ENCODE peak calls at places on chromosomes 13 and 19, in seven cellular contexts. T, Z, C, X, E, B and U are unnamed samples.
A peak's percentile ranks its signal among the peaks of the same experiment; 100 is the strongest.

GRCh38 chr13:107956889-107957288 is 258.4 kb downstream of the LIG4 start:
- DNase-seq in Z (no peak), C (no peak), E (no peak), T (no peak), X (no peak), B (no peak), U (no peak)

GRCh38 chr19:33501957-33502356 is 19.6 kb downstream of the PEPD start:
- DNase-seq in C (no peak), B (no peak), Z (no peak), X (no peak), T (peak; percentile 13), E (no peak), U (no peak)

GRCh38 chr19:574658-575526 is 2.5 kb downstream of the BSG start:
- DNase-seq in T (no peak), X (peak; percentile 15), Z (no peak), B (peak; percentile 47), C (peak; percentile 59), E (no peak), U (no peak)

GRCh38 chr13:41962994-41963393 is 2.1 kb upstream of the VWA8 start:
- DNase-seq in E (no peak), C (peak; percentile 37), X (no peak), Z (no peak), B (no peak), T (no peak), U (no peak)

GRCh38 chr19:12720851-12721655 is 2.7 kb downstream of the TNPO2 start:
- DNase-seq in T (no peak), B (peak; percentile 30), C (peak; percentile 27), E (no peak), Z (no peak), X (no peak), U (no peak)

GRCh38 chr19:48608798-48609263 is 2.3 kb downstream of the SPACA4 start:
- DNase-seq in T (no peak), B (peak; percentile 35), X (peak; percentile 33), Z (no peak), E (peak; percentile 81), C (peak; percentile 79), U (peak; percentile 29)

GRCh38 chr13:87680298-87680697 is 9.1 kb downstream of the SLITRK5 start:
- DNase-seq in C (peak; percentile 63), X (no peak), Z (no peak), E (no peak), T (no peak), B (peak; percentile 76), U (no peak)

GRCh38 chr13:24905242-24905641 is 141.3 kb downstream of the RNF17 start:
- DNase-seq in X (no peak), Z (no peak), T (no peak), E (no peak), B (peak; percentile 52), C (peak; percentile 74), U (no peak)

GRCh38 chr13:45107539-45107938 is 12.8 kb upstream of the GTF2F2 start:
- DNase-seq in T (no peak), X (no peak), E (no peak), Z (no peak), C (no peak), B (no peak), U (no peak)

GRCh38 chr13:72341904-72342303 is 385.5 kb downstream of the MZT1 start:
- DNase-seq in X (no peak), C (peak; percentile 5), Z (no peak), B (no peak), T (no peak), E (no peak), U (no peak)

GRCh38 chr13:41196011-41196410 is 1.6 kb upstream of the KBTBD7 start:
- DNase-seq in X (no peak), C (no peak), E (no peak), T (no peak), Z (no peak), B (no peak), U (no peak)

GRCh38 chr13:85619321-85619720 is 179.9 kb downstream of the SLITRK6 start:
- DNase-seq in Z (no peak), X (no peak), B (no peak), E (no peak), T (no peak), C (no peak), U (no peak)

GRCh38 chr13:112103260-112103843 is 36.4 kb downstream of the SOX1 start:
- DNase-seq in B (no peak), X (no peak), Z (no peak), T (no peak), E (no peak), C (no peak), U (no peak)

GRCh38 chr19:38726284-38726673 is 18.0 kb downstream of the CAPN12 start:
- DNase-seq in X (no peak), Z (no peak), C (no peak), T (no peak), E (no peak), B (no peak), U (no peak)

GRCh38 chr13:79786176-79786575 is 305.2 kb downstream of the NDFIP2 start:
- DNase-seq in E (no peak), C (no peak), T (no peak), Z (no peak), X (no peak), B (no peak), U (no peak)

GRCh38 chr13:44230071-44230470 is 143.6 kb upstream of the SERP2 start:
- DNase-seq in Z (no peak), B (peak; percentile 20), E (no peak), T (no peak), X (peak; percentile 35), C (no peak), U (no peak)

DNA sequence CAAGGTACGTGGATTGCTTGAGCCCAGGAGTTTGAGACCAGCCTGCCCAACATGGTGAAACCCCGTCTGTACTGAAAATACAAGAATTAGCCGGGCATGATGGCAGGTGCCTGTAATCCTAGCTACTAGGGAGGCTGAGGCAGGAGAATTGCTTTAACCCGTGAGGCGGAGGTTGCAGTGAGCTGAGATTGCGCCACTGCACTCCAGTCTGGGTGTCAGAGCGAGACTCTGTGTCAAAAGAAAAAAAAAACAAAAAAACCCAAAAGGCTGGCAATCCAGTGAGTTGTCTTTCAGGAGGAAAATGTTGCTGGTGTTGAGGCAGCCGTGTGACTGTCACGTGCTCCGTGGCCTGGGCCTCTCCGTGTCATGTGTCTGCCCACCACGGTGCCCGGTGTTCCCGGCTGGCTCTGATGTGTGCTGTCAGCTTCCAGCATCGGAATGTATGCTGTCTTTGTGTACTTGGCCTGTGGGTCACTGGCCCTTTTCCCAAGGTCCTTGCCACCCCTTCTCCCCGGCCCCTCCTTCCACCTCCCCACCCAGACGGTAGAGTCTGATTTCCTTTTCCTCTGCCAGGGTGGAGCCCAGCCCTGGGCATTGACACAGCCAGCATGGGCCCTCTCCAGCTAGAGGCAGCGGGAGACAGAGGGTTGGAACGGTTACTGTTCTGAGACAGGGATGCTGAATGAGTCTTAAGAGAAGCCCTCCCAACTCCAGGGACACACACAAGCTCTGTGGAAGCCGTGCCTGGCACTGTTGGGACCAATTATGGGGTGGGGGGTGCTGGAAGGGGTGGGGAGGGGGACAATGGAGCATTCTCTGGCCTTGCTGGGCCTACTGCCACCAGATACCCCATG is 7.2 kb upstream of the TUBB4A start:
- DNase-seq in C (no peak), T (no peak), Z (no peak), X (no peak), B (no peak), E (no peak), U (no peak)
- TF ChIP-seq CTCF in C (no peak), T (no peak), Z (no peak), X (no peak), B (no peak), E (no peak), U (no peak)

GRCh38 chr19:16325671-16326400 is 1.2 kb downstream of the KLF2 start:
- DNase-seq in E (peak; percentile 88), X (no peak), B (no peak), Z (no peak), T (no peak), C (no peak), U (peak; percentile 80)

GRCh38 chr19:16324064-16324383 is 602 bp upstream of the KLF2 start:
- DNase-seq in C (no peak), B (no peak), Z (no peak), E (no peak), T (no peak), X (no peak), U (no peak)

GRCh38 chr19:16324384-16325160 is at the start of gene KLF2:
- DNase-seq in E (peak; percentile 71), T (no peak), X (peak; percentile 90), C (peak; percentile 80), Z (peak; percentile 64), B (peak; percentile 90), U (peak; percentile 97)

GRCh38 chr19:16326401-16327130 is 1.9 kb downstream of the KLF2 start:
- DNase-seq in Z (no peak), C (no peak), T (no peak), E (peak; percentile 67), B (no peak), X (no peak), U (peak; percentile 64)

GRCh38 chr19:16325161-16325527 is 518 bp downstream of the KLF2 start:
- DNase-seq in E (peak; percentile 46), X (no peak), C (no peak), B (no peak), T (no peak), Z (no peak), U (no peak)
- TF ChIP-seq CTCF in E (no peak), X (peak; percentile 9), C (no peak), B (peak; percentile 42), T (peak; percentile 38), Z (no peak), U (no peak)

DNA sequence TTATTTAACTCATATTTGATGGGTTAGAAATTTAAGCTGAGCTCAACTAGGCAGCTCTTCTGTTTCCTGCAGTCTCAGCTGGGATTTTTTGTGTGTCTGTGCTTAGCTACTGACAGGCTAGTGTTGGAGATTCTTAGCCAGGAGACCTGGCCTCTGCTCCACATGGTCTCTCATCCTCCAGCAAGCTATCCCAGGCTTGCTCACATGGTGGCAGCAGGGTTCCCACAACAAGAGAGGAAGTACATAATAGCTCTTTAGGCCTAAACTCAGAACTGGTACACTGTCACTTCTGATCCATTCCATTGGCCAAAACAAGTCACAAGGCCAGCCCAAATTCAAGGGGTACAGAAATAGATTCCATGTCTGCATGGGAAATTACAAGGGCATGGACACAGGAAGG is 406.2 kb downstream of the SUCLA2 start:
- DNase-seq in B (peak; percentile 37), Z (no peak), X (peak; percentile 16), C (no peak), T (no peak), E (peak; percentile 40), U (no peak)
- TF ChIP-seq CTCF in B (peak; percentile 49), Z (no peak), X (peak; percentile 65), C (no peak), T (no peak), E (peak; percentile 52), U (no peak)

GRCh38 chr13:60165391-60166099 is 1.8 kb upstream of the DIAPH3 start:
- DNase-seq in Z (no peak), C (no peak), X (no peak), T (no peak), B (no peak), E (no peak), U (no peak)
- TF ChIP-seq CTCF in Z (no peak), C (no peak), X (no peak), T (no peak), B (no peak), E (no peak), U (no peak)

DNA sequence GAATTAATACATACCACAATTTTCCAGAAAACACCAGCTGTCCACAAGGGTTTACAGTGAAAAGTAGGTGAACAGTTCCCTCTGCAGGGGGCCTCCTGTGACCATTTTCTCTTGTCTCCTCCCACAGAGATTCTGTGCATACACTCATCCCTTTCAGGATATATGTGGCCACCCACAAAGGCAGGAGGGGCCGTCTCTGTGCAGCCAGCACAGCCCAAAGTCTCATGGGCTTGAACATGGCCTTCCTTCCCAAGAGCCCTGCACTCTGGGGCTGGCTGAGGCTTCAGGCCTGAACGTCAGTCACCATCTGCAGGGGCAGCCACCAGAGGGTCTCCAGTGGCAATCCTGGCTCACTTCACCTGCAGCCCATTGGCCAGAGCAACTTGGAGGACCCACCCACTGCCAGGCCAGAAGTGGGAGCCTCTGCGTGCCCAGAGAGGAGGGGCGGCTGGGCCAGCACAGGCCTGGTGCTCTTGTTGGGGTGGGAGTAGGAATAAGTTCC is 25.2 kb downstream of the TMEM161A start:
- DNase-seq in B (peak; percentile 36), C (no peak), X (peak; percentile 56), Z (no peak), E (peak; percentile 84), T (no peak), U (no peak)
- TF ChIP-seq CTCF in B (peak; percentile 26), C (no peak), X (no peak), Z (no peak), E (no peak), T (no peak), U (no peak)